ENCODE peak calls at places on chromosomes 7 and 10, in nine cellular contexts. F, X, O, G, J, M, W, T and K are unnamed samples.

GRCh38 chr7:143967398-143967797 is 12.8 kb downstream of the OR2F1 start:
- DNase-seq in W (no peak), G (no peak), F (no peak), J (no peak), T (no peak), X (no peak), O (no peak), M (no peak), K (no peak)

GRCh38 chr7:135575296-135575695 is 17.6 kb downstream of the NUP205 start:
- DNase-seq in W (no peak), J (no peak), G (no peak), X (no peak), F (no peak), M (no peak), T (no peak), O (no peak), K (no peak)

GRCh38 chr10:18216482-18216881 is 76.3 kb downstream of the CACNB2 start:
- DNase-seq in W (no peak), O (no peak), F (peak; percentile 16), M (no peak), T (no peak), G (peak; percentile 65), X (no peak), J (peak; percentile 13), K (no peak)

GRCh38 chr7:107446531-107446930 is 23.3 kb upstream of the GPR22 start:
- DNase-seq in F (no peak), M (no peak), W (no peak), X (no peak), G (peak; percentile 87), T (no peak), O (no peak), J (no peak), K (no peak)

GRCh38 chr10:13310518-13311176 is 10.8 kb upstream of the PHYH start:
- DNase-seq in G (no peak), X (no peak), M (no peak), W (no peak), O (no peak), J (peak; percentile 38), T (no peak), F (no peak), K (no peak)

GRCh38 chr10:68562666-68563522 is 2.8 kb downstream of the TET1 start:
- DNase-seq in O (no peak), J (no peak), T (peak; percentile 66), X (no peak), M (no peak), W (no peak), G (peak; percentile 70), F (no peak), K (peak; percentile 77)

GRCh38 chr7:39624202-39624807 is 933 bp downstream of the RALA start:
- DNase-seq in F (peak; percentile 16), X (no peak), M (no peak), J (peak; percentile 31), W (peak; percentile 31), G (peak; percentile 59), O (peak; percentile 33), T (peak; percentile 34), K (peak; percentile 38)

GRCh38 chr7:34622771-34623250 is 35.2 kb upstream of the NPSR1 start:
- DNase-seq in G (no peak), F (no peak), X (no peak), O (no peak), T (no peak), M (no peak), W (no peak), J (no peak), K (no peak)

GRCh38 chr10:110206988-110207804 is at the start of gene MXI1:
- DNase-seq in X (peak; percentile 81), T (peak; percentile 91), O (peak; percentile 61), J (peak; percentile 71), M (peak; percentile 61), F (peak; percentile 81), G (peak; percentile 84), W (peak; percentile 73), K (peak; percentile 88)

GRCh38 chr7:154576604-154577003 is 426.3 kb downstream of the PAXIP1 start:
- DNase-seq in O (no peak), F (no peak), G (no peak), M (no peak), J (no peak), X (no peak), T (no peak), W (no peak), K (no peak)

GRCh38 chr10:2700626-2701305 is 366.6 kb upstream of the PFKP start:
- DNase-seq in F (no peak), X (no peak), M (no peak), G (no peak), W (no peak), T (no peak), O (no peak), J (no peak), K (no peak)

GRCh38 chr7:82053453-82054032 is 283.7 kb upstream of the HGF start:
- DNase-seq in M (no peak), O (no peak), X (no peak), T (no peak), W (no peak), F (no peak), J (no peak), G (no peak), K (no peak)

GRCh38 chr10:99520804-99521473 is 11.8 kb upstream of the NKX2-3 start:
- DNase-seq in J (no peak), O (no peak), X (no peak), F (no peak), G (no peak), T (no peak), M (no peak), W (no peak), K (no peak)

GRCh38 chr7:140604760-140605159 is 35.9 kb downstream of the DENND2A start:
- DNase-seq in W (no peak), J (no peak), M (no peak), G (peak; percentile 47), X (no peak), T (no peak), F (no peak), O (no peak), K (no peak)

GRCh38 chr10:124995605-124996004 is 53.7 kb downstream of the ZRANB1 start:
- DNase-seq in W (no peak), T (no peak), F (no peak), M (no peak), J (no peak), G (no peak), O (no peak), X (no peak), K (peak; percentile 50)